ENCODE peak calls at places on chromosome 1, in four cellular contexts. M, E, G and Y are unnamed samples.

GRCh38 chr1:42747125-42747524 is 7.1 kb upstream of the CLDN19 start:
- DNase-seq in G (peak; percentile 68), E (peak; percentile 40), M (no peak), Y (no peak)

GRCh38 chr1:207993477-207994445 is 82.8 kb upstream of the CD34 start:
- DNase-seq in G (no peak), M (no peak), E (no peak), Y (no peak)

GRCh38 chr1:173267453-173267945 is 60.4 kb upstream of the TNFSF4 start:
- DNase-seq in M (peak; percentile 66), G (no peak), E (no peak), Y (no peak)

GRCh38 chr1:74733616-74734484 is 898 bp downstream of the TYW3 start:
- DNase-seq in M (peak; percentile 77), G (peak; percentile 28), E (no peak), Y (no peak)

GRCh38 chr1:147243228-147243685 is 773 bp downstream of the CHD1L start:
- DNase-seq in G (no peak), M (peak; percentile 86), E (peak; percentile 27), Y (no peak)

GRCh38 chr1:224731633-224732032 is 115.5 kb downstream of the CNIH3 start:
- DNase-seq in G (no peak), M (no peak), E (no peak), Y (no peak)

GRCh38 chr1:178867670-178868069 is 3.2 kb downstream of the ANGPTL1 start:
- DNase-seq in E (no peak), M (peak; percentile 4), G (no peak), Y (no peak)

GRCh38 chr1:230120949-230121381 is 53.9 kb downstream of the GALNT2 start:
- DNase-seq in E (no peak), G (no peak), M (no peak), Y (no peak)

GRCh38 chr1:57072775-57073174 is 107.0 kb upstream of the C8B start:
- DNase-seq in M (no peak), E (no peak), G (no peak), Y (no peak)

GRCh38 chr1:228783415-228784045 is 48.3 kb downstream of the RHOU start:
- DNase-seq in G (no peak), E (no peak), M (no peak), Y (no peak)